ENCODE peak calls at places on chromosome 3, in six cellular contexts. L is endothelial cell of umbilical vein, S is neural progenitor cell, Z is testis, E is pancreas, U is transverse colon. I is an unnamed sample.
A peak's percentile ranks its signal among the peaks of the same experiment; 100 is the strongest.

GRCh38 chr3:8204846-8205624 is 296.6 kb upstream of the LMCD1 start:
- DNase-seq in L (no peak), S (no peak), Z (no peak), E (no peak), U (no peak), I (no peak)

GRCh38 chr3:33582234-33582633 is 135.8 kb downstream of the CLASP2 start:
- DNase-seq in L (no peak), S (no peak), Z (no peak), E (no peak), U (no peak), I (no peak)

GRCh38 chr3:187368765-187369450 is 723 bp downstream of the RTP4 start:
- DNase-seq in L (no peak), S (no peak), Z (no peak), E (no peak), U (no peak), I (no peak)

GRCh38 chr3:59816312-59816711 is 766.5 kb upstream of the CFAP20DC start:
- DNase-seq in L (no peak), S (no peak), Z (no peak), E (no peak), U (no peak), I (no peak)

GRCh38 chr3:194447657-194448056 is 39.1 kb downstream of the ATP13A3 start:
- DNase-seq in L (no peak), S (no peak), Z (no peak), E (no peak), U (no peak), I (no peak)

GRCh38 chr3:58068126-58068809 is 60.0 kb downstream of the FLNB start:
- DNase-seq in L (no peak), S (no peak), Z (no peak), E (no peak), U (no peak), I (no peak)

GRCh38 chr3:101518421-101518871 is 5.4 kb upstream of the SENP7 start:
- DNase-seq in L (peak; percentile 30), S (no peak), Z (no peak), E (no peak), U (no peak), I (no peak)

GRCh38 chr3:27666277-27666676 is 55.8 kb downstream of the EOMES start:
- DNase-seq in L (no peak), S (peak; percentile 35), Z (no peak), E (no peak), U (no peak), I (no peak)

GRCh38 chr3:178300441-178300959 is 235.7 kb upstream of the KCNMB2 start:
- DNase-seq in L (no peak), S (no peak), Z (no peak), E (no peak), U (no peak), I (no peak)

GRCh38 chr3:111989061-111989678 is 9.6 kb upstream of the TAGLN3 start:
- DNase-seq in L (peak; percentile 72), S (peak; percentile 71), Z (no peak), E (no peak), U (no peak), I (no peak)

GRCh38 chr3:22977650-22978289 is 225.4 kb upstream of the UBE2E2 start:
- DNase-seq in L (no peak), S (no peak), Z (no peak), E (no peak), U (no peak), I (no peak)

GRCh38 chr3:13235079-13235478 is 161.8 kb upstream of the IQSEC1 start:
- DNase-seq in L (no peak), S (no peak), Z (no peak), E (no peak), U (no peak), I (no peak)

GRCh38 chr3:129485681-129486056 is 42.8 kb upstream of the RHO start:
- DNase-seq in L (peak; percentile 25), S (no peak), Z (peak; percentile 72), E (no peak), U (peak; percentile 68), I (peak; percentile 87)

GRCh38 chr3:63141-63845 is 133.3 kb upstream of the CHL1 start:
- DNase-seq in L (no peak), S (no peak), Z (peak; percentile 55), E (no peak), U (no peak), I (no peak)

GRCh38 chr3:179321585-179322322 is 1.1 kb upstream of the ZNF639 start:
- DNase-seq in L (peak; percentile 77), S (peak; percentile 42), Z (peak; percentile 58), E (no peak), U (peak; percentile 25), I (no peak)

GRCh38 chr3:170469151-170470062 is 50.7 kb downstream of the CLDN11 start:
- DNase-seq in L (no peak), S (no peak), Z (no peak), E (no peak), U (no peak), I (no peak)

DNA sequence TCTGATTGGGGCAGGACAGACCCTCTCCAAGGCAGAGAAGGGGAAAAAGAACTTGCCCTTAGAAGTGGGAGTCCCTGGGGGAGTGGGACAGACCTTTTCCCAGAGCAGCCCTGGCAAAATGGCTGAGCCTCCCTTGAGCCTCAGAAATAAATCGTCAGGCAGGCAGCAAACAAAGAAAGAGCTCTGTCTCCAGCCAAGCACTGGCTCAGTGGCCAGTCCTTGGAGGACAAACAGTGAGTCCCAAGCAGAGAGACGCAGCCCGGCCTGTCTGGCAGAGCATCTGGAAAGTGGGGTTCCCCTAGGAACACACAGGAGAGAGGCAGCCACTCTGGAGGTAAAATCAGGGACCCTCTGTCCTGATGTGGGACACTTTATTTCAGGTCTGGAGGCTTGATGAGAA is 1.8 kb downstream of the SLC6A1 start:
- DNase-seq in L (no peak), S (peak; percentile 23), Z (no peak), E (no peak), U (no peak), I (no peak)
- H3K27me3 ChIP-seq in L (peaks cover 32% of the 10 kb centered on the region), S (peaks cover 92% of the 10 kb centered on the region), Z (no peaks in the 10 kb centered on the region), E (no peaks in the 10 kb centered on the region), U (peaks cover 77% of the 10 kb centered on the region), I (peaks cover 53% of the 10 kb centered on the region)

GRCh38 chr3:125410922-125411321 is 35.8 kb upstream of the ZNF148 start:
- DNase-seq in L (no peak), S (no peak), Z (no peak), E (no peak), U (no peak), I (no peak)
- TF ChIP-seq CTCF in L (no peak), S (no peak), Z (no peak), E (no peak), U (no peak), I (no peak)

GRCh38 chr3:147409143-147410121 is at the start of gene ZIC1:
- DNase-seq in L (no peak), S (peak; percentile 86), Z (peak; percentile 58), E (no peak), U (no peak), I (no peak)
- H3K4me3 ChIP-seq in L (no peak within 1 kb of the TSS), S (peak within 1 kb of the TSS; percentile 37), Z (peak within 1 kb of the TSS; percentile 3), E (no peak within 1 kb of the TSS), U (no peak within 1 kb of the TSS), I (peak within 1 kb of the TSS; percentile 39)

GRCh38 chr3:147361671-147362420 is 44.5 kb downstream of the ZIC4 start:
- DNase-seq in L (no peak), S (peak; percentile 81), Z (peak; percentile 81), E (peak; percentile 35), U (peak; percentile 39), I (no peak)
- H3K27me3 ChIP-seq in L (peaks cover 77% of the 10 kb centered on the region), S (peaks cover 100% of the 10 kb centered on the region), Z (no peaks in the 10 kb centered on the region), E (peaks cover 9% of the 10 kb centered on the region), U (peaks cover 99% of the 10 kb centered on the region), I (peaks cover 76% of the 10 kb centered on the region)

GRCh38 chr3:154616298-154616697 is 186.3 kb upstream of the GPR149 start:
- DNase-seq in L (no peak), S (no peak), Z (no peak), E (no peak), U (no peak), I (no peak)
- TF ChIP-seq CTCF in L (no peak), S (no peak), Z (no peak), E (no peak), U (no peak), I (no peak)

GRCh38 chr3:36960502-36960901 is 15.6 kb upstream of the TRANK1 start:
- DNase-seq in L (no peak), S (no peak), Z (no peak), E (no peak), U (no peak), I (no peak)

GRCh38 chr3:36959821-36960220 is 15.0 kb upstream of the TRANK1 start:
- DNase-seq in L (no peak), S (no peak), Z (no peak), E (no peak), U (no peak), I (no peak)

GRCh38 chr3:36956155-36956554 is 11.3 kb upstream of the TRANK1 start:
- DNase-seq in L (no peak), S (no peak), Z (no peak), E (no peak), U (no peak), I (no peak)

GRCh38 chr3:36957072-36957471 is 12.2 kb upstream of the TRANK1 start:
- DNase-seq in L (no peak), S (peak; percentile 17), Z (no peak), E (no peak), U (no peak), I (no peak)

DNA sequence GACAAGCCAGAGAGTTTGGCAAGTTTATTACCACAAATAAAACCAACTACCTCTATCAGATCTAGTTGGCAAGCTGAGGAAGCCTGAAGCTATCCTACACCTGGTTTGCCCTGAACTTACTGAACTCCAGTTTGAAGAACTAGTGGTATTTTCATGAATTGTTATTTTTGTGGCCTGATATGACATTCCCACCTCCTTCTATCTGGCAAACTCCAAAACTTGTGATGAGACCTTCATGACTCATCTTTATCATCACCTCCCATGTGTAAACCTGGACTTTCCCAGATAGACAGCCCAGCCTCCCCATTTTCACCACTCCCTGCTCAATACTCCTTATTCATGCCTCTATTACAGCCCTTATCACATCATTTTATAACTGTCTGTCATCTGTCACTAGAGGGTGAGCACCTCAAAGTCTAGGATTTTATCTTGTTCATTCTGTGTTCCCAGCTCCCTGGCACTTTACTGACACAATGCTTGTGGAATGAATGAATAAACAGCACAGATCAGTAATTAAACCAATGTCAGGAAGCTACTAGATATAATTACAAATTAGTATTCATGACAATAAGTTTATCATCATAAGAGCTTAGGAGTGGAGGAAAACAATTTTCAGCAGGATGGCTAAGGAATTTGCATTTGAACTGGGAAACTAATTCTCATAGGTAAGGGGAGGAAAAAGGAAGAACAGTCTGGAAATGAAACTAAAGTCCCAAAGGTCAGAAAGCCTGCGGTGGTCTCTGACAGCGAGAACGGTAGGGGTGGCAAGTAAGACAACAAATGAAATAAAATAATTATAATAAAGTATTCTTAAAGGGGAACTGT is 13.2 kb upstream of the TRANK1 start:
- DNase-seq in L (peak; percentile 19), S (no peak), Z (no peak), E (no peak), U (peak; percentile 20), I (no peak)
- H3K4me3 ChIP-seq in L (no peak overlapping the region), S (no peak overlapping the region), Z (no peak overlapping the region), E (no peak overlapping the region), U (no peak overlapping the region), I (no peak overlapping the region)

GRCh38 chr3:16511561-16512434 is 1.7 kb downstream of the RFTN1 start:
- DNase-seq in L (peak; percentile 83), S (peak; percentile 20), Z (peak; percentile 37), E (no peak), U (peak; percentile 65), I (peak; percentile 60)
- H3K27me3 ChIP-seq in L (no peaks in the 10 kb centered on the region), S (peaks cover 61% of the 10 kb centered on the region), Z (no peaks in the 10 kb centered on the region), E (no peaks in the 10 kb centered on the region), U (peaks cover 32% of the 10 kb centered on the region), I (no peaks in the 10 kb centered on the region)

I was measured in lower lobe of right lung.